ENCODE peak calls at places on chromosomes 3 and 15, in four cellular contexts. V is stimulated activated CD8-positive, alpha-beta memory T cell treated with anti-CD3 and anti-CD28 coated beads, Interleukin-2, amount 100 ng/mL, for 48 hours; P is mucosa of gallbladder; C is KG1. I is an unnamed sample.

GRCh38 chr3:69604735-69605435 is 134.4 kb upstream of the MITF start:
- DNase-seq in V (no peak), C (no peak), P (no peak), I (no peak)

GRCh38 chr3:42257007-42257406 is 9.0 kb downstream of the CCK start:
- DNase-seq in C (no peak), P (no peak), V (no peak), I (no peak)

GRCh38 chr15:70643783-70644125 is 119.6 kb downstream of the UACA start:
- DNase-seq in C (no peak), V (no peak), P (no peak), I (no peak)

GRCh38 chr3:136351905-136352304 is 101.8 kb downstream of the PCCB start:
- DNase-seq in C (no peak), P (no peak), V (no peak), I (no peak)

GRCh38 chr15:36932070-36932469 is 168.3 kb downstream of the MEIS2 start:
- DNase-seq in C (no peak), V (no peak), P (no peak), I (no peak)

GRCh38 chr3:7397097-7397496 is 536.2 kb downstream of the GRM7 start:
- DNase-seq in V (no peak), C (no peak), P (no peak), I (no peak)

GRCh38 chr3:179811321-179812095 is 158.7 kb downstream of the USP13 start:
- DNase-seq in P (peak; percentile 58), V (no peak), C (peak; percentile 9), I (no peak)

GRCh38 chr15:48221261-48221660 is 15.2 kb downstream of the SLC12A1 start:
- DNase-seq in P (no peak), C (no peak), V (no peak), I (no peak)

GRCh38 chr15:25848769-25849430 is 14.2 kb downstream of the ATP10A start:
- DNase-seq in C (no peak), V (no peak), P (no peak), I (no peak)

GRCh38 chr3:187136347-187136746 is 2.9 kb downstream of the RPL39L start:
- DNase-seq in C (no peak), V (no peak), P (no peak), I (no peak)

GRCh38 chr15:87345955-87346354 is 910.6 kb downstream of the NTRK3 start:
- DNase-seq in P (no peak), C (no peak), V (no peak), I (no peak)

GRCh38 chr15:66758844-66759243 is 56.8 kb downstream of the SMAD6 start:
- DNase-seq in P (no peak), V (no peak), C (no peak), I (no peak)

GRCh38 chr15:63203451-63204090 is 14.2 kb downstream of the RAB8B start:
- DNase-seq in P (no peak), V (no peak), C (no peak), I (peak; percentile 18)

GRCh38 chr3:156180077-156180476 is 59.7 kb downstream of the KCNAB1 start:
- DNase-seq in C (no peak), V (no peak), P (no peak), I (no peak)

GRCh38 chr3:107790612-107791011 is 267.9 kb downstream of the BBX start:
- DNase-seq in V (no peak), P (no peak), C (no peak), I (no peak)

GRCh38 chr3:144586382-144586781 is 614.8 kb downstream of the DIPK2A start:
- DNase-seq in P (no peak), V (no peak), C (no peak), I (no peak)

GRCh38 chr3:14764331-14765064 is 54.3 kb upstream of the FGD5 start:
- DNase-seq in C (no peak), P (no peak), V (no peak), I (no peak)

I was measured in T-helper 1 cell.